ENCODE peak calls at places on chromosome 15, in five cellular contexts. R is HFFc6; C is activated CD4-positive, alpha-beta T cell treated with anti-CD3 and anti-CD28 coated beads, Interleukin-2, amount 50 U/mL, for 24 hours; Y is Calu3; E is T-helper 1 cell. U is an unnamed sample.

GRCh38 chr15:58864602-58865419 is 68.7 kb downstream of the SLTM start:
- DNase-seq in E (no peak), R (no peak), C (no peak), Y (peak), U (no peak)

GRCh38 chr15:92617197-92618037 is 38.2 kb downstream of the FAM174B start:
- DNase-seq in C (no peak), R (peak), E (no peak), Y (peak), U (peak)

GRCh38 chr15:38671675-38672141 is 107.1 kb upstream of the RASGRP1 start:
- DNase-seq in Y (no peak), C (peak), R (no peak), E (no peak), U (no peak)

GRCh38 chr15:90121086-90121485 is 18.8 kb upstream of the IDH2 start:
- DNase-seq in E (no peak), C (no peak), Y (no peak), R (no peak), U (no peak)

GRCh38 chr15:77546050-77546501 is 86.6 kb downstream of the LINGO1 start:
- DNase-seq in C (no peak), Y (peak), R (peak), E (no peak), U (peak)

GRCh38 chr15:68483165-68483564 is 51.2 kb upstream of the ITGA11 start:
- DNase-seq in E (no peak), C (no peak), R (no peak), Y (no peak), U (no peak)

GRCh38 chr15:71532994-71533393 is 277.4 kb upstream of the NR2E3 start:
- DNase-seq in C (no peak), E (no peak), Y (peak), R (peak), U (peak)

GRCh38 chr15:75725719-75726607 is 13.3 kb upstream of the CSPG4 start:
- DNase-seq in R (no peak), C (no peak), Y (no peak), E (no peak), U (no peak)

GRCh38 chr15:55241193-55241592 is 44.5 kb upstream of the RSL24D1 start:
- DNase-seq in C (no peak), Y (no peak), R (no peak), E (no peak), U (no peak)

GRCh38 chr15:88654430-88655102 is 15.8 kb downstream of the ISG20 start:
- DNase-seq in C (no peak), R (no peak), E (no peak), Y (no peak), U (no peak)

GRCh38 chr15:72306211-72306785 is 13.7 kb downstream of the CELF6 start:
- DNase-seq in C (no peak), E (no peak), R (peak), Y (no peak), U (peak)

GRCh38 chr15:88987951-88988671 is 74.9 kb upstream of the MFGE8 start:
- DNase-seq in Y (no peak), E (no peak), C (no peak), R (peak), U (no peak)

GRCh38 chr15:45399381-45400212 is 21.3 kb upstream of the GATM start:
- DNase-seq in E (no peak), R (peak), Y (no peak), C (no peak), U (peak)

GRCh38 chr15:90495067-90495466 is 34.7 kb upstream of the CRTC3 start:
- DNase-seq in R (no peak), E (no peak), Y (no peak), C (no peak), U (no peak)

GRCh38 chr15:63891079-63891762 is 57.5 kb upstream of the HERC1 start:
- DNase-seq in Y (peak), E (peak), R (peak), C (peak), U (peak)

GRCh38 chr15:71329509-71330260 is 214.4 kb downstream of the THSD4 start:
- DNase-seq in C (no peak), E (no peak), R (peak), Y (peak), U (peak)

GRCh38 chr15:99408236-99409096 is 157.2 kb downstream of the LRRC28 start:
- DNase-seq in C (no peak), Y (no peak), E (no peak), R (peak), U (no peak)

GRCh38 chr15:94269954-94270353 is 38.6 kb downstream of the MCTP2 start:
- DNase-seq in R (no peak), Y (no peak), C (no peak), E (no peak), U (no peak)

GRCh38 chr15:59119625-59120024 is 14.7 kb downstream of the CCNB2 start:
- DNase-seq in R (no peak), Y (no peak), C (no peak), E (no peak), U (no peak)

GRCh38 chr15:25372298-25372697 is 66.5 kb downstream of the UBE3A start:
- DNase-seq in C (no peak), Y (no peak), R (peak), E (no peak), U (no peak)

GRCh38 chr15:89593018-89593417 is 17.7 kb downstream of the TICRR start:
- DNase-seq in E (no peak), C (no peak), R (no peak), Y (no peak), U (no peak)

GRCh38 chr15:99536422-99537033 is 29.3 kb upstream of the MEF2A start:
- DNase-seq in Y (no peak), C (no peak), R (peak), E (no peak), U (no peak)

GRCh38 chr15:63288342-63288741 is 10.9 kb downstream of the APH1B start:
- DNase-seq in C (no peak), E (no peak), Y (no peak), R (no peak), U (no peak)

GRCh38 chr15:40098489-40099261 is 10.0 kb downstream of the BMF start:
- DNase-seq in Y (peak), C (peak), R (peak), E (no peak), U (peak)

GRCh38 chr15:32993285-32993684 is 201.2 kb downstream of the FMN1 start:
- DNase-seq in C (no peak), Y (no peak), E (no peak), R (peak), U (no peak)

GRCh38 chr15:56524915-56525314 is 60.0 kb upstream of the MNS1 start:
- DNase-seq in C (no peak), E (no peak), R (peak), Y (no peak), U (no peak)

GRCh38 chr15:48522123-48522522 is 123.4 kb downstream of the FBN1 start:
- DNase-seq in R (no peak), E (no peak), Y (no peak), C (no peak), U (no peak)

GRCh38 chr15:86163771-86164170 is 84.1 kb downstream of the AGBL1 start:
- DNase-seq in Y (no peak), C (no peak), R (no peak), E (no peak), U (no peak)

GRCh38 chr15:93399121-93399520 is 310.1 kb upstream of the RGMA start:
- DNase-seq in E (no peak), C (no peak), Y (no peak), R (no peak), U (no peak)

GRCh38 chr15:82307714-82308081 is 41.6 kb downstream of the GOLGA6L10 start:
- DNase-seq in C (no peak), R (no peak), Y (no peak), E (no peak), U (no peak)

U was measured in A549.